ENCODE peak calls at places on chromosomes 6 and 20, in nine cellular contexts. D is fibroblast of pulmonary artery; M is GM13976; Y is stimulated activated naive CD4-positive, alpha-beta T cell; F is lung microvascular endothelial cell; T is NT2/D1; H is astrocyte of the spinal cord; Q is H54; I is fibroblast of the aortic adventitia. G is an unnamed sample.

GRCh38 chr20:24134930-24135329 is 146.4 kb upstream of the GGTLC1 start:
- DNase-seq in D (no peak), M (no peak), Y (no peak), F (no peak), T (no peak), H (no peak), Q (no peak), I (no peak), G (no peak)

GRCh38 chr6:71457883-71458282 is 169.3 kb downstream of the OGFRL1 start:
- DNase-seq in D (no peak), M (no peak), Y (no peak), F (peak; percentile 23), T (no peak), H (no peak), Q (no peak), I (no peak), G (no peak)

GRCh38 chr6:149473080-149474052 is 11.4 kb downstream of the ZC3H12D start:
- DNase-seq in D (no peak), M (no peak), Y (no peak), F (peak; percentile 16), T (no peak), H (peak; percentile 41), Q (no peak), I (no peak), G (no peak)

GRCh38 chr6:28771401-28772267 is 152.2 kb downstream of the TRIM27 start:
- DNase-seq in D (no peak), M (no peak), Y (no peak), F (no peak), T (no peak), H (no peak), Q (no peak), I (no peak), G (peak; percentile 81)

GRCh38 chr6:34465551-34466241 is at the start of gene PACSIN1:
- DNase-seq in D (no peak), M (peak; percentile 68), Y (no peak), F (no peak), T (peak; percentile 42), H (no peak), Q (no peak), I (no peak), G (peak; percentile 84)

GRCh38 chr6:151254451-151255081 is 14.8 kb downstream of the AKAP12 start:
- DNase-seq in D (peak; percentile 84), M (no peak), Y (no peak), F (peak; percentile 58), T (no peak), H (peak; percentile 50), Q (peak; percentile 18), I (peak; percentile 75), G (no peak)

GRCh38 chr20:37711987-37712961 is 18.4 kb downstream of the CTNNBL1 start:
- DNase-seq in D (no peak), M (no peak), Y (no peak), F (no peak), T (no peak), H (no peak), Q (no peak), I (no peak), G (no peak)

GRCh38 chr6:84019812-84020211 is 13.8 kb upstream of the MRAP2 start:
- DNase-seq in D (no peak), M (no peak), Y (no peak), F (no peak), T (no peak), H (no peak), Q (no peak), I (no peak), G (no peak)

GRCh38 chr6:88704980-88705379 is 258.4 kb downstream of the RNGTT start:
- DNase-seq in D (peak; percentile 9), M (no peak), Y (no peak), F (no peak), T (no peak), H (no peak), Q (no peak), I (peak; percentile 44), G (no peak)

GRCh38 chr6:167676000-167676665 is 150.6 kb upstream of the AFDN start:
- DNase-seq in D (peak; percentile 83), M (no peak), Y (no peak), F (peak; percentile 96), T (no peak), H (no peak), Q (no peak), I (no peak), G (peak; percentile 71)

GRCh38 chr6:100099189-100100074 is 105.4 kb upstream of the MCHR2 start:
- DNase-seq in D (peak; percentile 48), M (peak; percentile 28), Y (no peak), F (peak; percentile 19), T (no peak), H (peak; percentile 59), Q (no peak), I (peak; percentile 62), G (no peak)

GRCh38 chr6:90249044-90249443 is 47.6 kb downstream of the BACH2 start:
- DNase-seq in D (no peak), M (no peak), Y (no peak), F (no peak), T (no peak), H (no peak), Q (no peak), I (no peak), G (no peak)

GRCh38 chr6:37845026-37845911 is 25.7 kb downstream of the ZFAND3 start:
- DNase-seq in D (no peak), M (no peak), Y (no peak), F (no peak), T (no peak), H (no peak), Q (no peak), I (peak; percentile 70), G (no peak)

GRCh38 chr6:90294989-90295853 is 1.4 kb downstream of the BACH2 start:
- DNase-seq in D (peak; percentile 28), M (peak; percentile 53), Y (peak; percentile 68), F (peak; percentile 36), T (no peak), H (peak; percentile 53), Q (no peak), I (peak; percentile 43), G (peak; percentile 70)

GRCh38 chr6:161109366-161109765 is 117.8 kb downstream of the MAP3K4 start:
- DNase-seq in D (no peak), M (no peak), Y (no peak), F (no peak), T (no peak), H (no peak), Q (no peak), I (no peak), G (no peak)